ENCODE peak calls at places on chromosomes 2 and 18, in seven cellular contexts. One of them, this sample, is unnamed. For H3K4me1 and H3K36me3, the result is how much of the 10 kb centered on the place peaks cover.

GRCh38 chr2:208373460-208374089 is 33.0 kb upstream of the PTH2R start:
- DNase-seq in neural progenitor cell: peak
- DNase-seq in Panc1: peak
- DNase-seq in colonic mucosa: no peak
- DNase-seq in pancreas: no peak
- DNase-seq in stomach: no peak
- DNase-seq in IMR-90: peak
- DNase-seq in this sample: peak

GRCh38 chr18:55420665-55420964 is 167.4 kb downstream of the TCF4 start:
- DNase-seq in Panc1: no peak
- DNase-seq in pancreas: no peak
- DNase-seq in neural progenitor cell: no peak
- DNase-seq in colonic mucosa: no peak
- DNase-seq in stomach: no peak
- DNase-seq in IMR-90: no peak
- DNase-seq in this sample: no peak

GRCh38 chr2:136077138-136077537 is 40.8 kb downstream of the CXCR4 start:
- DNase-seq in stomach: no peak
- DNase-seq in colonic mucosa: no peak
- DNase-seq in IMR-90: no peak
- DNase-seq in Panc1: no peak
- DNase-seq in pancreas: no peak
- DNase-seq in neural progenitor cell: no peak
- DNase-seq in this sample: no peak

GRCh38 chr2:47241715-47242114 is 86.6 kb upstream of the STPG4 start:
- DNase-seq in stomach: no peak
- DNase-seq in neural progenitor cell: no peak
- DNase-seq in colonic mucosa: no peak
- DNase-seq in Panc1: no peak
- DNase-seq in IMR-90: no peak
- DNase-seq in pancreas: no peak
- DNase-seq in this sample: no peak

GRCh38 chr18:59556265-59556664 is 141.0 kb downstream of the CCBE1 start:
- DNase-seq in neural progenitor cell: no peak
- DNase-seq in IMR-90: peak
- DNase-seq in pancreas: no peak
- DNase-seq in Panc1: no peak
- DNase-seq in colonic mucosa: no peak
- DNase-seq in stomach: no peak
- DNase-seq in this sample: no peak

GRCh38 chr2:226122067-226122466 is 677.6 kb downstream of the IRS1 start:
- DNase-seq in colonic mucosa: no peak
- DNase-seq in IMR-90: no peak
- DNase-seq in pancreas: no peak
- DNase-seq in neural progenitor cell: no peak
- DNase-seq in Panc1: no peak
- DNase-seq in stomach: no peak
- DNase-seq in this sample: no peak

GRCh38 chr2:134669731-134670669 is 48.8 kb downstream of the TMEM163 start:
- DNase-seq in pancreas: peak
- DNase-seq in neural progenitor cell: no peak
- DNase-seq in Panc1: no peak
- DNase-seq in stomach: no peak
- DNase-seq in colonic mucosa: no peak
- DNase-seq in IMR-90: no peak
- DNase-seq in this sample: peak

GRCh38 chr2:175234650-175235049 is 53.1 kb upstream of the ATP5MC3 start:
- DNase-seq in colonic mucosa: no peak
- DNase-seq in IMR-90: no peak
- DNase-seq in pancreas: no peak
- DNase-seq in Panc1: no peak
- DNase-seq in stomach: no peak
- DNase-seq in neural progenitor cell: no peak
- DNase-seq in this sample: no peak

GRCh38 chr18:49041677-49042570 is 91.2 kb upstream of the SMAD7 start:
- DNase-seq in IMR-90: peak
- DNase-seq in Panc1: no peak
- DNase-seq in pancreas: no peak
- DNase-seq in stomach: peak
- DNase-seq in colonic mucosa: peak
- DNase-seq in neural progenitor cell: peak
- DNase-seq in this sample: peak

GRCh38 chr18:71398530-71398929 is 1109.7 kb downstream of the SOCS6 start:
- DNase-seq in Panc1: no peak
- DNase-seq in pancreas: no peak
- DNase-seq in colonic mucosa: no peak
- DNase-seq in neural progenitor cell: peak
- DNase-seq in IMR-90: no peak
- DNase-seq in stomach: no peak
- DNase-seq in this sample: no peak

GRCh38 chr2:43219383-43220228 is 6.8 kb downstream of the ZFP36L2 start:
- DNase-seq in neural progenitor cell: peak
- DNase-seq in colonic mucosa: peak
- DNase-seq in IMR-90: peak
- DNase-seq in pancreas: peak
- DNase-seq in stomach: peak
- DNase-seq in Panc1: peak
- DNase-seq in this sample: peak

GRCh38 chr2:20104900-20105545 is 53.6 kb upstream of the LAPTM4A start:
- DNase-seq in stomach: peak
- DNase-seq in colonic mucosa: no peak
- DNase-seq in Panc1: no peak
- DNase-seq in neural progenitor cell: no peak
- DNase-seq in pancreas: no peak
- DNase-seq in IMR-90: no peak
- DNase-seq in this sample: no peak

GRCh38 chr2:68248806-68249205 is 3.5 kb downstream of the PPP3R1 start:
- DNase-seq in Panc1: no peak
- DNase-seq in stomach: no peak
- DNase-seq in colonic mucosa: no peak
- DNase-seq in neural progenitor cell: no peak
- DNase-seq in IMR-90: no peak
- DNase-seq in pancreas: no peak
- DNase-seq in this sample: no peak

GRCh38 chr2:204234879-204235278 is 298.3 kb downstream of the ICOS start:
- DNase-seq in colonic mucosa: no peak
- DNase-seq in pancreas: no peak
- DNase-seq in neural progenitor cell: no peak
- DNase-seq in stomach: no peak
- DNase-seq in IMR-90: peak
- DNase-seq in Panc1: no peak
- DNase-seq in this sample: no peak

GRCh38 chr2:168190590-168191336 is 56.6 kb downstream of the STK39 start:
- DNase-seq in IMR-90: no peak
- DNase-seq in colonic mucosa: peak
- DNase-seq in Panc1: no peak
- DNase-seq in neural progenitor cell: peak
- DNase-seq in stomach: no peak
- DNase-seq in pancreas: no peak
- DNase-seq in this sample: no peak

GRCh38 chr2:9074930-9075329 is 71.4 kb upstream of the MBOAT2 start:
- DNase-seq in neural progenitor cell: no peak
- DNase-seq in stomach: no peak
- DNase-seq in colonic mucosa: no peak
- DNase-seq in Panc1: no peak
- DNase-seq in IMR-90: no peak
- DNase-seq in pancreas: no peak
- DNase-seq in this sample: no peak

GRCh38 chr18:66722671-66723070 is 118.8 kb upstream of the CDH19 start:
- DNase-seq in colonic mucosa: no peak
- DNase-seq in neural progenitor cell: no peak
- DNase-seq in IMR-90: no peak
- DNase-seq in stomach: no peak
- DNase-seq in pancreas: no peak
- DNase-seq in Panc1: no peak
- DNase-seq in this sample: no peak
- H3K4me1 ChIP-seq in colonic mucosa: under half
- H3K4me1 ChIP-seq in neural progenitor cell: under half
- H3K4me1 ChIP-seq in IMR-90: under half
- H3K4me1 ChIP-seq in stomach: under half
- H3K4me1 ChIP-seq in pancreas: under half
- H3K4me1 ChIP-seq in Panc1: under half
- H3K4me1 ChIP-seq in this sample: under half

GRCh38 chr2:70978388-70979357 is at the start of gene ANKRD53:
- DNase-seq in IMR-90: no peak
- DNase-seq in Panc1: no peak
- DNase-seq in pancreas: peak
- DNase-seq in neural progenitor cell: peak
- DNase-seq in stomach: peak
- DNase-seq in colonic mucosa: peak
- DNase-seq in this sample: peak
- H3K4me3 ChIP-seq in IMR-90: peak
- H3K4me3 ChIP-seq in Panc1: peak
- H3K4me3 ChIP-seq in pancreas: peak
- H3K4me3 ChIP-seq in neural progenitor cell: peak
- H3K4me3 ChIP-seq in stomach: peak
- H3K4me3 ChIP-seq in colonic mucosa: peak
- H3K4me3 ChIP-seq in this sample: peak

DNA sequence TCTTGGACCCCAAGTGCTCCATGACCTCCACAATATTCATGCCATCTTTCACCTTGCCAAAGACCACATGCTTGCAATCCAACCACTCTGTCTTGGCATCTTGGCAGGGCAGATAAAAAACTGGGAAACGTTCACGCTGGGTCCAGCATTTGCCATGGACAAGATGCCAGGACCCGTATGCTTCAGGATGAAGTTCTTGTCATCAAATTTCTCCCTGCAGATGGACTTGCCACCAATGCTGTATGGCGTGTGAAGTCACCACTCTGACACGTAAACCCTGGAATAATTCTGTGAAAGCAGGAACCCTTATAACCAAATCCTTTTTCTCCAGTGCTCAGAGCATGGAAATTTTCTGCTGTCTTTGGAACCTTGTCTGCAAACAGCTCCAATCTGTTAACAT is 21.5 kb downstream of the CNOT11 start:
- DNase-seq in colonic mucosa: no peak
- DNase-seq in pancreas: no peak
- DNase-seq in stomach: no peak
- DNase-seq in neural progenitor cell: no peak
- DNase-seq in IMR-90: no peak
- DNase-seq in Panc1: no peak
- DNase-seq in this sample: no peak
- H3K36me3 ChIP-seq in colonic mucosa: under half
- H3K36me3 ChIP-seq in pancreas: under half
- H3K36me3 ChIP-seq in stomach: under half
- H3K36me3 ChIP-seq in neural progenitor cell: under half
- H3K36me3 ChIP-seq in IMR-90: under half
- H3K36me3 ChIP-seq in Panc1: under half
- H3K36me3 ChIP-seq in this sample: under half

DNA sequence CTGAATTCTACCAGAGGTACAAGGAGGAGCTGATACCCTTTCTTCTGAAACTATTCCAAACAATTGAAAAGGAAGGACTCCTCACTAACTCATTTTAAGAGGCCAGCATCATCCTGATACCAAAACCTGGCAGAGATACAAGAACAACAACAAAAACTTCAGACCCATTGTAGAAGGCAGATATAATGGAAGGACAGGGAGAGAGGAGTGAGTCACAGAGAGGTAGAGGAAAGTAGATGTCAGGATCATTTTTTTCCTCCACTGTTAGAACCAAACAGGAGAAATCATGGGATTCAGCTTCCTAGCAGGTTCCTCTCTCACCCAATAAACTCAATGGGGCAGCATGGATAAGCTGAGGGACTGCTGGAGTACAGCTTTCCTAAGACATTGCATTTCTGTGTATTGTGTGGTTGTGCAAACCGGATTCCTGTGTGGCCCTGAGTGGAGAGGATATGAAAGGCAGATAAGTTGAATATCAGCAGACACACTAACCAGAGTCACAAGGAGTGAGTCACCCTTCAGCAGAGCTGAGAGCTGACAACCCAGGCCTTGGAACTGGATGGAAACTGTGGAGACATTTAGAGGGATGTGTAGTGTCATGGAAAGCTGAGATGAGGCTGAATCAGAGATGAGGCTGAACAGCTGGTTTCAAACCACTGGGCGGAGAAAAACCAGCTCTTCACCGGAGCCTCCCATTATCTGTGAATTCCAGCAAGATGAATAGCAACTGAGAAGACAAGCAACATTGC is 60.9 kb upstream of the MMADHC start:
- DNase-seq in pancreas: no peak
- DNase-seq in Panc1: peak
- DNase-seq in IMR-90: peak
- DNase-seq in stomach: no peak
- DNase-seq in colonic mucosa: peak
- DNase-seq in neural progenitor cell: no peak
- DNase-seq in this sample: peak
- H3K4me1 ChIP-seq in pancreas: under half
- H3K4me1 ChIP-seq in Panc1: under half
- H3K4me1 ChIP-seq in IMR-90: under half
- H3K4me1 ChIP-seq in stomach: under half
- H3K4me1 ChIP-seq in colonic mucosa: under half
- H3K4me1 ChIP-seq in neural progenitor cell: under half
- H3K4me1 ChIP-seq in this sample: under half